ENCODE peak calls at places on chromosomes 4 and X, in ten cellular contexts. One of them, this sample, is unnamed. For H3K36me3, the result is how much of the 10 kb centered on the place peaks cover.

GRCh38 chr4:52014903-52015302 is 5.3 kb downstream of the LRRC66 start:
- DNase-seq in Peyer's patch: no peak
- DNase-seq in vagina: no peak
- DNase-seq in transverse colon: no peak
- DNase-seq in right lobe of liver: no peak
- DNase-seq in K562: no peak
- DNase-seq in esophagus squamous epithelium: no peak
- DNase-seq in IMR-90: no peak
- DNase-seq in GM12878: no peak
- DNase-seq in tibial nerve: no peak
- DNase-seq in this sample: no peak

GRCh38 chr4:13627185-13627605 is 330 bp downstream of the BOD1L1 start:
- DNase-seq in right lobe of liver: peak
- DNase-seq in Peyer's patch: peak
- DNase-seq in GM12878: no peak
- DNase-seq in transverse colon: peak
- DNase-seq in K562: no peak
- DNase-seq in tibial nerve: no peak
- DNase-seq in esophagus squamous epithelium: no peak
- DNase-seq in vagina: no peak
- DNase-seq in IMR-90: no peak
- DNase-seq in this sample: peak

GRCh38 chrX:21940356-21940829 is at the start of gene SMS:
- DNase-seq in tibial nerve: peak
- DNase-seq in Peyer's patch: peak
- DNase-seq in transverse colon: peak
- DNase-seq in IMR-90: peak
- DNase-seq in right lobe of liver: peak
- DNase-seq in K562: peak
- DNase-seq in GM12878: no peak
- DNase-seq in esophagus squamous epithelium: no peak
- DNase-seq in vagina: no peak
- DNase-seq in this sample: peak

GRCh38 chrX:70552174-70552704 is 107.6 kb downstream of the DLG3 start:
- DNase-seq in GM12878: no peak
- DNase-seq in Peyer's patch: no peak
- DNase-seq in esophagus squamous epithelium: no peak
- DNase-seq in right lobe of liver: no peak
- DNase-seq in IMR-90: no peak
- DNase-seq in vagina: no peak
- DNase-seq in K562: no peak
- DNase-seq in transverse colon: no peak
- DNase-seq in tibial nerve: no peak
- DNase-seq in this sample: no peak

GRCh38 chrX:149510386-149510785 is 5.3 kb upstream of the IDS start:
- DNase-seq in IMR-90: no peak
- DNase-seq in GM12878: no peak
- DNase-seq in Peyer's patch: no peak
- DNase-seq in esophagus squamous epithelium: no peak
- DNase-seq in right lobe of liver: no peak
- DNase-seq in transverse colon: no peak
- DNase-seq in K562: no peak
- DNase-seq in tibial nerve: no peak
- DNase-seq in vagina: no peak
- DNase-seq in this sample: peak

GRCh38 chr4:113686950-113687718 is 74.4 kb downstream of the CAMK2D start:
- DNase-seq in right lobe of liver: no peak
- DNase-seq in esophagus squamous epithelium: no peak
- DNase-seq in tibial nerve: no peak
- DNase-seq in transverse colon: no peak
- DNase-seq in GM12878: peak
- DNase-seq in IMR-90: peak
- DNase-seq in vagina: no peak
- DNase-seq in Peyer's patch: no peak
- DNase-seq in K562: no peak
- DNase-seq in this sample: no peak

GRCh38 chr4:99649208-99649607 is 8.4 kb downstream of the C4orf54 start:
- DNase-seq in right lobe of liver: no peak
- DNase-seq in Peyer's patch: no peak
- DNase-seq in transverse colon: no peak
- DNase-seq in K562: no peak
- DNase-seq in GM12878: no peak
- DNase-seq in vagina: no peak
- DNase-seq in IMR-90: no peak
- DNase-seq in tibial nerve: no peak
- DNase-seq in esophagus squamous epithelium: no peak
- DNase-seq in this sample: no peak

GRCh38 chrX:140057001-140057411 is 91.7 kb upstream of the CXorf66 start:
- DNase-seq in right lobe of liver: peak
- DNase-seq in IMR-90: peak
- DNase-seq in K562: peak
- DNase-seq in vagina: no peak
- DNase-seq in tibial nerve: peak
- DNase-seq in transverse colon: peak
- DNase-seq in Peyer's patch: peak
- DNase-seq in esophagus squamous epithelium: no peak
- DNase-seq in GM12878: peak
- DNase-seq in this sample: peak

DNA sequence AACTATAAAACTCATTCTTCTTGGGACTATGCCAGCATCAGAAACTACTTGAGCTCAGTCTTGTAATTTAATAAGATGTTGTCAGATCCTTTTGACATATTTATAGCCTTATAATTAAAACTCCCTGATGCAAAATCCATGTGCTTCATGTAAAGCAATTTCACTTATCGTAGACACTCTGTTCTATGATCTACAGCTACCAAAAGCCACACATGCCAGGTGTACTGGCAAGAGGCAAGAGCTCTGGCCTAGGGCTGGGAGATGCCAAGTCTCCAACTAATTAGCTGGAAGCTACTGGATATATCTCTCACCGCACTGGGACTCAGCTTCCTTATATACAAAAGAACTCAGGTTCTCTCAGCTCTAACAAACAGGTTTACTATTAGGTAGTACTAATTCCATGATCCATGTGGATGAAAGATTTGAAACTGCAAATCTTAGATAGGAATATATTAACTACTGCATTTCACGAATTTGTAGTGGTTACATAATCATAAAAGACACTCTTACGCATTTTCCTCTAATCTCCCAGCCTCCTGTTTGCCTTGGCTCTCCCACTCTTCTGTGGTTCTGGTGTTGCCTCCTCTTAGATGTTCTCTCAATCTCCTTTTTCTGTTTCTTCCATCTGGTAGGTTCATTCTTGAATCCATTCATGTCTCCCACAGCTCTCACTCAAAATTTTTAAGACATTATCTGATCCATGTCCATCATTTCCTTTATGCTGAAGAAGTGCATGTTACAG is 103.0 kb downstream of the HHIP start:
- DNase-seq in Peyer's patch: no peak
- DNase-seq in IMR-90: no peak
- DNase-seq in K562: no peak
- DNase-seq in right lobe of liver: no peak
- DNase-seq in GM12878: no peak
- DNase-seq in vagina: no peak
- DNase-seq in tibial nerve: no peak
- DNase-seq in transverse colon: no peak
- DNase-seq in esophagus squamous epithelium: no peak
- DNase-seq in this sample: no peak
- TF ChIP-seq POLR2A in Peyer's patch: no peak
- TF ChIP-seq POLR2A in IMR-90: no peak
- TF ChIP-seq POLR2A in K562: no peak
- TF ChIP-seq POLR2A in right lobe of liver: no peak
- TF ChIP-seq POLR2A in GM12878: no peak
- TF ChIP-seq POLR2A in vagina: no peak
- TF ChIP-seq POLR2A in tibial nerve: no peak
- TF ChIP-seq POLR2A in transverse colon: no peak
- TF ChIP-seq POLR2A in esophagus squamous epithelium: no peak
- TF ChIP-seq POLR2A in this sample: no peak

GRCh38 chrX:154829102-154829501 is 5.4 kb downstream of the SMIM9 start:
- DNase-seq in right lobe of liver: no peak
- DNase-seq in transverse colon: no peak
- DNase-seq in IMR-90: no peak
- DNase-seq in esophagus squamous epithelium: no peak
- DNase-seq in GM12878: no peak
- DNase-seq in tibial nerve: no peak
- DNase-seq in K562: no peak
- DNase-seq in vagina: no peak
- DNase-seq in Peyer's patch: no peak
- DNase-seq in this sample: no peak

GRCh38 chrX:154824638-154825037 is 9.8 kb downstream of the SMIM9 start:
- DNase-seq in Peyer's patch: no peak
- DNase-seq in transverse colon: no peak
- DNase-seq in GM12878: no peak
- DNase-seq in IMR-90: no peak
- DNase-seq in K562: no peak
- DNase-seq in esophagus squamous epithelium: no peak
- DNase-seq in vagina: no peak
- DNase-seq in tibial nerve: no peak
- DNase-seq in right lobe of liver: no peak
- DNase-seq in this sample: no peak

GRCh38 chrX:154827194-154827593 is 7.3 kb downstream of the SMIM9 start:
- DNase-seq in vagina: no peak
- DNase-seq in transverse colon: no peak
- DNase-seq in Peyer's patch: no peak
- DNase-seq in right lobe of liver: no peak
- DNase-seq in tibial nerve: no peak
- DNase-seq in IMR-90: no peak
- DNase-seq in esophagus squamous epithelium: no peak
- DNase-seq in K562: no peak
- DNase-seq in GM12878: no peak
- DNase-seq in this sample: no peak

GRCh38 chrX:154829926-154830442 is 4.5 kb downstream of the SMIM9 start:
- DNase-seq in IMR-90: no peak
- DNase-seq in esophagus squamous epithelium: no peak
- DNase-seq in tibial nerve: no peak
- DNase-seq in Peyer's patch: no peak
- DNase-seq in vagina: no peak
- DNase-seq in GM12878: no peak
- DNase-seq in transverse colon: no peak
- DNase-seq in right lobe of liver: no peak
- DNase-seq in K562: peak
- DNase-seq in this sample: no peak

GRCh38 chrX:154827624-154828408 is 6.6 kb downstream of the SMIM9 start:
- DNase-seq in vagina: no peak
- DNase-seq in K562: no peak
- DNase-seq in esophagus squamous epithelium: no peak
- DNase-seq in IMR-90: no peak
- DNase-seq in transverse colon: no peak
- DNase-seq in GM12878: peak
- DNase-seq in tibial nerve: no peak
- DNase-seq in right lobe of liver: no peak
- DNase-seq in Peyer's patch: peak
- DNase-seq in this sample: no peak
- H3K36me3 ChIP-seq in vagina: under half
- H3K36me3 ChIP-seq in K562: under half
- H3K36me3 ChIP-seq in esophagus squamous epithelium: under half
- H3K36me3 ChIP-seq in IMR-90: under half
- H3K36me3 ChIP-seq in transverse colon: under half
- H3K36me3 ChIP-seq in GM12878: under half
- H3K36me3 ChIP-seq in tibial nerve: under half
- H3K36me3 ChIP-seq in right lobe of liver: under half
- H3K36me3 ChIP-seq in Peyer's patch: under half
- H3K36me3 ChIP-seq in this sample: under half

DNA sequence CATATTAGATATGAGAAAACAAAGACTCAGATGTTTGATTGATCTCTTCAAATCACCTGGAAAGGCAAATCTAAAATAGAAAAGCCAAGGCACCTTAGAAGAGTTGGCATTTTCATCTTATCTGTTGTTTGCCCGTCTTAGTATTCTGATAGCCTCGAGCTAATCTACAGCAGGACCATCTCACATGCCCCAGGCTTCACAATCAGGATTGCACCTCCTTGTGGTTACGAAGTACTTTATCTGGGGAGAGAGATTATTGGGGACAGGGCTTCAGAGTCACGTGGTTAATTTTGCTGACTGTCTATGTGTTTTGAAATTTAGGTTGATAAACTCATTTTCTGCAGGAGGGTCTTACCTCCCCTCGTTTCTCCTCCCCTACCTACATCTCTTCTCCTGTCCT is 313.1 kb upstream of the ANXA10 start:
- DNase-seq in transverse colon: no peak
- DNase-seq in vagina: no peak
- DNase-seq in esophagus squamous epithelium: no peak
- DNase-seq in Peyer's patch: no peak
- DNase-seq in tibial nerve: no peak
- DNase-seq in right lobe of liver: no peak
- DNase-seq in K562: no peak
- DNase-seq in IMR-90: no peak
- DNase-seq in GM12878: no peak
- DNase-seq in this sample: no peak
- TF ChIP-seq CTCF in transverse colon: no peak
- TF ChIP-seq CTCF in vagina: no peak
- TF ChIP-seq CTCF in esophagus squamous epithelium: no peak
- TF ChIP-seq CTCF in Peyer's patch: no peak
- TF ChIP-seq CTCF in tibial nerve: no peak
- TF ChIP-seq CTCF in right lobe of liver: no peak
- TF ChIP-seq CTCF in K562: no peak
- TF ChIP-seq CTCF in IMR-90: no peak
- TF ChIP-seq CTCF in GM12878: no peak
- TF ChIP-seq CTCF in this sample: no peak

GRCh38 chrX:66017659-66018170 is 22.2 kb downstream of the VSIG4 start:
- DNase-seq in vagina: no peak
- DNase-seq in esophagus squamous epithelium: no peak
- DNase-seq in Peyer's patch: no peak
- DNase-seq in GM12878: no peak
- DNase-seq in K562: no peak
- DNase-seq in tibial nerve: no peak
- DNase-seq in transverse colon: no peak
- DNase-seq in right lobe of liver: no peak
- DNase-seq in IMR-90: no peak
- DNase-seq in this sample: no peak

GRCh38 chrX:66018585-66019309 is 21.1 kb downstream of the VSIG4 start:
- DNase-seq in K562: peak
- DNase-seq in vagina: no peak
- DNase-seq in Peyer's patch: no peak
- DNase-seq in IMR-90: no peak
- DNase-seq in tibial nerve: no peak
- DNase-seq in GM12878: no peak
- DNase-seq in right lobe of liver: no peak
- DNase-seq in transverse colon: no peak
- DNase-seq in esophagus squamous epithelium: no peak
- DNase-seq in this sample: no peak

GRCh38 chrX:66015906-66016689 is 23.8 kb downstream of the VSIG4 start:
- DNase-seq in GM12878: no peak
- DNase-seq in esophagus squamous epithelium: no peak
- DNase-seq in right lobe of liver: no peak
- DNase-seq in Peyer's patch: no peak
- DNase-seq in K562: no peak
- DNase-seq in IMR-90: no peak
- DNase-seq in tibial nerve: no peak
- DNase-seq in transverse colon: no peak
- DNase-seq in vagina: no peak
- DNase-seq in this sample: no peak

GRCh38 chrX:66015152-66015827 is 24.6 kb downstream of the VSIG4 start:
- DNase-seq in right lobe of liver: peak
- DNase-seq in transverse colon: peak
- DNase-seq in vagina: no peak
- DNase-seq in tibial nerve: no peak
- DNase-seq in IMR-90: no peak
- DNase-seq in Peyer's patch: peak
- DNase-seq in esophagus squamous epithelium: no peak
- DNase-seq in GM12878: peak
- DNase-seq in K562: peak
- DNase-seq in this sample: no peak

GRCh38 chrX:66016905-66017658 is 22.8 kb downstream of the VSIG4 start:
- DNase-seq in tibial nerve: no peak
- DNase-seq in GM12878: no peak
- DNase-seq in esophagus squamous epithelium: no peak
- DNase-seq in K562: no peak
- DNase-seq in transverse colon: no peak
- DNase-seq in IMR-90: no peak
- DNase-seq in right lobe of liver: no peak
- DNase-seq in vagina: no peak
- DNase-seq in Peyer's patch: no peak
- DNase-seq in this sample: no peak
- TF ChIP-seq POLR2A in tibial nerve: no peak
- TF ChIP-seq POLR2A in GM12878: no peak
- TF ChIP-seq POLR2A in esophagus squamous epithelium: no peak
- TF ChIP-seq POLR2A in K562: peak
- TF ChIP-seq POLR2A in transverse colon: no peak
- TF ChIP-seq POLR2A in IMR-90: no peak
- TF ChIP-seq POLR2A in right lobe of liver: no peak
- TF ChIP-seq POLR2A in vagina: no peak
- TF ChIP-seq POLR2A in Peyer's patch: no peak
- TF ChIP-seq POLR2A in this sample: no peak